ENCODE peak calls at places on chromosomes 2 and 18, in four cellular contexts. V is aorta, O is naive B cell, T is iris pigment epithelial cell. E is an unnamed sample.

GRCh38 chr18:26383454-26384270 is 157.4 kb downstream of the TAF4B start:
- DNase-seq in V (no peak), O (peak), T (peak), E (no peak)

GRCh38 chr2:74384051-74384450 is 3.9 kb upstream of the DCTN1 start:
- DNase-seq in V (no peak), O (no peak), T (peak), E (no peak)

GRCh38 chr2:27655155-27655951 is 8.1 kb downstream of the SUPT7L start:
- DNase-seq in V (no peak), O (no peak), T (peak), E (no peak)

GRCh38 chr2:46269545-46270273 is 27.5 kb upstream of the EPAS1 start:
- DNase-seq in V (no peak), O (no peak), T (peak), E (no peak)

GRCh38 chr2:232571026-232571474 is 20.6 kb downstream of the EIF4E2 start:
- DNase-seq in V (no peak), O (no peak), T (peak), E (no peak)

GRCh38 chr18:12236934-12237832 is 17.0 kb upstream of the CIDEA start:
- DNase-seq in V (peak), O (peak), T (peak), E (peak)

GRCh38 chr2:162103443-162104009 is 29.5 kb upstream of the DPP4 start:
- DNase-seq in V (no peak), O (no peak), T (no peak), E (no peak)

GRCh38 chr2:119426801-119427395 is 4.8 kb upstream of the TMEM37 start:
- DNase-seq in V (no peak), O (no peak), T (peak), E (peak)

GRCh38 chr18:12637901-12638633 is 19.8 kb downstream of the SPIRE1 start:
- DNase-seq in V (no peak), O (no peak), T (peak), E (no peak)

GRCh38 chr2:142673836-142674235 is 203.6 kb upstream of the KYNU start:
- DNase-seq in V (no peak), O (no peak), T (no peak), E (no peak)

GRCh38 chr2:31962757-31963361 is 47.9 kb downstream of the MEMO1 start:
- DNase-seq in V (no peak), O (no peak), T (no peak), E (no peak)

GRCh38 chr2:135030826-135031225 is 16.4 kb downstream of the MAP3K19 start:
- DNase-seq in V (no peak), O (no peak), T (peak), E (no peak)

GRCh38 chr2:202574541-202574940 is 60.2 kb upstream of the FAM117B start:
- DNase-seq in V (no peak), O (no peak), T (no peak), E (no peak)

GRCh38 chr2:229857634-229858033 is 64.2 kb downstream of the TRIP12 start:
- DNase-seq in V (no peak), O (no peak), T (peak), E (no peak)

GRCh38 chr18:37869051-37869450 is 303.5 kb upstream of the CELF4 start:
- DNase-seq in V (no peak), O (no peak), T (no peak), E (no peak)

GRCh38 chr2:40300391-40300790 is 151.5 kb downstream of the SLC8A1 start:
- DNase-seq in V (no peak), O (no peak), T (peak), E (no peak)

GRCh38 chr2:70300771-70301343 is 1.0 kb downstream of the FAM136A start:
- DNase-seq in V (no peak), O (no peak), T (no peak), E (no peak)

GRCh38 chr18:2961828-2962227 is 51.1 kb downstream of the LPIN2 start:
- DNase-seq in V (no peak), O (peak), T (peak), E (no peak)

GRCh38 chr2:239204143-239204875 is 196.5 kb downstream of the HDAC4 start:
- DNase-seq in V (peak), O (no peak), T (no peak), E (no peak)

GRCh38 chr2:214604861-214605260 is 194.0 kb downstream of the VWC2L start:
- DNase-seq in V (no peak), O (no peak), T (peak), E (no peak)

GRCh38 chr18:68172842-68173549 is 541.9 kb downstream of the TMX3 start:
- DNase-seq in V (no peak), O (no peak), T (no peak), E (no peak)

GRCh38 chr2:210503622-210504300 is 27.2 kb upstream of the LANCL1 start:
- DNase-seq in V (no peak), O (no peak), T (peak), E (no peak)

GRCh38 chr2:176704282-176704773 is 435.1 kb downstream of the MTX2 start:
- DNase-seq in V (no peak), O (no peak), T (no peak), E (no peak)

GRCh38 chr2:202042444-202042843 is 8.8 kb downstream of the FZD7 start:
- DNase-seq in V (no peak), O (no peak), T (no peak), E (no peak)

GRCh38 chr2:113158884-113159553 is 14.8 kb upstream of the PSD4 start:
- DNase-seq in V (no peak), O (no peak), T (peak), E (no peak)